ENCODE peak calls at places on chromosomes 2 and 18, in five cellular contexts. One of them, this sample, is unnamed.

GRCh38 chr2:164972216-164972615 is 16.9 kb upstream of the SLC38A11 start:
- DNase-seq in HCT116: no peak
- DNase-seq in endothelial cell of umbilical vein: no peak
- DNase-seq in HL-60: no peak
- DNase-seq in SK-N-SH: no peak
- DNase-seq in this sample: no peak

GRCh38 chr2:100142393-100142792 is at the start of gene AFF3:
- DNase-seq in HCT116: no peak
- DNase-seq in endothelial cell of umbilical vein: no peak
- DNase-seq in HL-60: peak
- DNase-seq in SK-N-SH: no peak
- DNase-seq in this sample: no peak

GRCh38 chr18:66129248-66129647 is 378.4 kb downstream of the CDH7 start:
- DNase-seq in HCT116: no peak
- DNase-seq in endothelial cell of umbilical vein: no peak
- DNase-seq in HL-60: no peak
- DNase-seq in SK-N-SH: no peak
- DNase-seq in this sample: no peak

GRCh38 chr2:105575626-105576025 is 169.1 kb upstream of the NCK2 start:
- DNase-seq in HCT116: no peak
- DNase-seq in endothelial cell of umbilical vein: no peak
- DNase-seq in HL-60: no peak
- DNase-seq in SK-N-SH: no peak
- DNase-seq in this sample: no peak

GRCh38 chr2:191228861-191229260 is 16.3 kb upstream of the MYO1B start:
- DNase-seq in HCT116: no peak
- DNase-seq in endothelial cell of umbilical vein: no peak
- DNase-seq in HL-60: no peak
- DNase-seq in SK-N-SH: no peak
- DNase-seq in this sample: no peak

GRCh38 chr2:117956036-117956791 is 57.7 kb downstream of the CCDC93 start:
- DNase-seq in HCT116: no peak
- DNase-seq in endothelial cell of umbilical vein: no peak
- DNase-seq in HL-60: no peak
- DNase-seq in SK-N-SH: no peak
- DNase-seq in this sample: no peak

GRCh38 chr2:151627368-151627767 is 106.9 kb downstream of the NEB start:
- DNase-seq in HCT116: no peak
- DNase-seq in endothelial cell of umbilical vein: no peak
- DNase-seq in HL-60: no peak
- DNase-seq in SK-N-SH: no peak
- DNase-seq in this sample: no peak

GRCh38 chr18:45957100-45957499 is 10.0 kb downstream of the EPG5 start:
- DNase-seq in HCT116: no peak
- DNase-seq in endothelial cell of umbilical vein: no peak
- DNase-seq in HL-60: no peak
- DNase-seq in SK-N-SH: no peak
- DNase-seq in this sample: no peak

GRCh38 chr2:31324000-31324633 is 90.2 kb downstream of the EHD3 start:
- DNase-seq in HCT116: no peak
- DNase-seq in endothelial cell of umbilical vein: peak
- DNase-seq in HL-60: no peak
- DNase-seq in SK-N-SH: no peak
- DNase-seq in this sample: no peak

GRCh38 chr18:70371085-70371735 is 82.4 kb downstream of the SOCS6 start:
- DNase-seq in HCT116: peak
- DNase-seq in endothelial cell of umbilical vein: no peak
- DNase-seq in HL-60: no peak
- DNase-seq in SK-N-SH: no peak
- DNase-seq in this sample: no peak

DNA sequence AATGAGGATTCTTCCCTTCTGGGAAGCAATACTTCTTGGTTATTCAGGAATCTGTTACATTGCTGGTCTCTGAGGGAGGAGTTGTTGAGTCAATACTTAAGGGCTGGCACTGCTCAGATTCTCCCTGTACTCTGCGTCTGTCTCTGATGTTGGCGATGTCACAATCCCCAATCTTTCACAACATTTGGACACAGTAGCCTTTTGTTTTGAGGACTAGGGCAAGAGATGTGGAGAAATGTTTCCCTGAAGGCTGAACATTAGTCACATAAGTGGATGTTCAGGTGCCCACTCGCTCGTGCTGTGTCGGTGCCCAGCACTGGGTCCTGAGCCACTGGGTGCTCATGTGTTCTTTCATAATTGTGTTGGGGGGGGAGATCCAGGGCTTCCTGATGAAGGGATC is 55.0 kb downstream of the MAPK4 start:
- DNase-seq in HCT116: no peak
- DNase-seq in endothelial cell of umbilical vein: no peak
- DNase-seq in HL-60: peak
- DNase-seq in SK-N-SH: no peak
- DNase-seq in this sample: no peak
- TF ChIP-seq POLR2AphosphoS5 in HCT116: no peak
- TF ChIP-seq POLR2AphosphoS5 in endothelial cell of umbilical vein: no peak
- TF ChIP-seq POLR2AphosphoS5 in HL-60: no peak
- TF ChIP-seq POLR2AphosphoS5 in SK-N-SH: no peak
- TF ChIP-seq POLR2AphosphoS5 in this sample: no peak

DNA sequence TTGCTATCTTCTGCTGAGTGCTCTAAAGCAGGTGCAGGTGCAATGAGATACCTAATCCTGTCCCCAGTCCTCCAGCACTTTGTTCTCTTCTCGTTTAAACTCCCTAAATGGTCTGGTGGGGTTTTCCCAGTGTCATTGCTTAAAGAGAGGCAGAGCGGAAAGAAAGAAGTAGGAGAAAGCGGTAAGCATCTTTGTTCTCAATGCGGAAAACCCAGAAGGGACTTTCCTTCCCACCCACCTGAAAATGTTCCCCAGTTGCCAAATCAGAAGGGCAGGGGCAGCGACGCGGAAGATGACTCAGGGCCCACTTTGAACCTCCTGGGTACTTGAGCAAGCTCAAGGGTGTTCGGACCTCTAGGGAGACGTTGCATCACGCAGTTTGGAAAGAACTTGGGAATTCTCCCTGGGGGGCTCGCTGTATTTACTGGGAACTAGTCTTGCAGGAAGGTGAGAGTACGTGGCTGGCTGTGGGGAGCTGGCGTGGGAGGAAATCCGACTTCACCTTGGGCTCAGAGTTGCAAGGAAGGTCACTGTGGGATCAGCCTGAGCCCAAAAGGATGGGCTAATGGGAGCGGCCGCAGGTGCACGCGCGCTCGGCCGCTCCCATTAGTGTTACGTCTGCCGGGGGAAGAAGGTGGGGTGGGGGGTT is 587 bp upstream of the SGPP2 start:
- DNase-seq in HCT116: no peak
- DNase-seq in endothelial cell of umbilical vein: no peak
- DNase-seq in HL-60: no peak
- DNase-seq in SK-N-SH: no peak
- DNase-seq in this sample: no peak
- TF ChIP-seq POLR2AphosphoS5 in HCT116: no peak
- TF ChIP-seq POLR2AphosphoS5 in endothelial cell of umbilical vein: no peak
- TF ChIP-seq POLR2AphosphoS5 in HL-60: no peak
- TF ChIP-seq POLR2AphosphoS5 in SK-N-SH: no peak
- TF ChIP-seq POLR2AphosphoS5 in this sample: no peak

GRCh38 chr2:179650420-179650819 is 211.0 kb downstream of the ZNF385B start:
- DNase-seq in HCT116: no peak
- DNase-seq in endothelial cell of umbilical vein: no peak
- DNase-seq in HL-60: no peak
- DNase-seq in SK-N-SH: no peak
- DNase-seq in this sample: no peak
- TF ChIP-seq POLR2AphosphoS5 in HCT116: no peak
- TF ChIP-seq POLR2AphosphoS5 in endothelial cell of umbilical vein: no peak
- TF ChIP-seq POLR2AphosphoS5 in HL-60: no peak
- TF ChIP-seq POLR2AphosphoS5 in SK-N-SH: no peak
- TF ChIP-seq POLR2AphosphoS5 in this sample: no peak

GRCh38 chr2:96116879-96117533 is 635 bp upstream of the ADRA2B start:
- DNase-seq in HCT116: no peak
- DNase-seq in endothelial cell of umbilical vein: peak
- DNase-seq in HL-60: no peak
- DNase-seq in SK-N-SH: peak
- DNase-seq in this sample: no peak

GRCh38 chr2:96114903-96115581 is 1.3 kb downstream of the ADRA2B start:
- DNase-seq in HCT116: no peak
- DNase-seq in endothelial cell of umbilical vein: no peak
- DNase-seq in HL-60: no peak
- DNase-seq in SK-N-SH: no peak
- DNase-seq in this sample: no peak

GRCh38 chr2:96115631-96116423 is 544 bp downstream of the ADRA2B start:
- DNase-seq in HCT116: no peak
- DNase-seq in endothelial cell of umbilical vein: no peak
- DNase-seq in HL-60: no peak
- DNase-seq in SK-N-SH: no peak
- DNase-seq in this sample: no peak

GRCh38 chr2:96117701-96118588 is 1.6 kb upstream of the ADRA2B start:
- DNase-seq in HCT116: no peak
- DNase-seq in endothelial cell of umbilical vein: no peak
- DNase-seq in HL-60: no peak
- DNase-seq in SK-N-SH: peak
- DNase-seq in this sample: no peak

DNA sequence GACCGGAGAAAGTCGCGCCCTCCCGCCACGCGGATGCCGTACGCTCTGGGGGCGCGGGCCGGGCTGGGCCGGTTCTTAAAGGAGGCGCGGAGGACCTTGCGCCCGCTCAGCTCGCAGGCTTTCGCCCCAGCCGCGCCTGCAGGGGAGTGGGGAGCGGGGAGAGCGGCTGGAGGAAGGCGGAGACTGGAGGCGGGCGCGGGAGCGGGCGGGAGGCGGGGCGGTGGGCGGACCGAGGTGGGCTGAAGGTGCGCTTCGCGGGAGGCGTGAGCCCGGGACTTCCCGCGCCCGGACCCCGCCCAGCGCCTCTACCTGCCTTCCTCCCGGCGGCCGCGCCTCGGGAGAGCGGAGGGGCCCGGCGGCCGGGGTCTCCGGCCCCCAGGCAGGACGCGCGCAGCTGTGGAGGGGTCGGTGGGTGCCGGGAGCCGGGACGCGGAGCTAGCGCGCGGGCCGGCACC is at the start of gene ADRA2B:
- DNase-seq in HCT116: peak
- DNase-seq in endothelial cell of umbilical vein: peak
- DNase-seq in HL-60: no peak
- DNase-seq in SK-N-SH: peak
- DNase-seq in this sample: no peak
- TF ChIP-seq POLR2AphosphoS5 in HCT116: peak
- TF ChIP-seq POLR2AphosphoS5 in endothelial cell of umbilical vein: no peak
- TF ChIP-seq POLR2AphosphoS5 in HL-60: no peak
- TF ChIP-seq POLR2AphosphoS5 in SK-N-SH: no peak
- TF ChIP-seq POLR2AphosphoS5 in this sample: no peak

DNA sequence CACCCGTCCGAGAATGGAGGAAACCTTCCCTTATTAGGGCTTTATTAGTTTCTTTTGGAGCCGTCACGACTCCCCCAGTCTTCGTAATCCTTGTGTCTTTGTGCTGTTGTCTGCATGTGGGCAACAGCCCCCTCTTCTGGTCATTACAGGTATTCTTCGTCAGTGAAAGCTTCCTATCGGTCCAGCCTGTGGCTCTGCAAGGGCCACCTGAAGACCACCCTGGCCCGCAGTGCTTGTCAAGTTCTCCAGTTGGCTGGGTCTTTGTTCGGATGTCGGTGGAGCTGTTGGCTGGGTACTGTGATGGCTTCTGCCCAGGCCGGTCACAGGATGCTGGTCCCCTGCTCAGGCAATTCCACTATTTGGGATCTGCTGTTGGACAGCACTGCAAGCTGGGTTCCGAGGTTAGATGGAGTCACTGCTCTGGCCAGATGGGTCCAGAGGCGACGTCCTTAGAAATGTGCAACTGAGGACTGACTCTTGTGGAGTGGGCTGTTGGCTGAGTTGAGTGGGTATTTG is 19.2 kb downstream of the E2F6 start:
- DNase-seq in HCT116: peak
- DNase-seq in endothelial cell of umbilical vein: peak
- DNase-seq in HL-60: peak
- DNase-seq in SK-N-SH: peak
- DNase-seq in this sample: no peak
- TF ChIP-seq POLR2AphosphoS5 in HCT116: no peak
- TF ChIP-seq POLR2AphosphoS5 in endothelial cell of umbilical vein: peak
- TF ChIP-seq POLR2AphosphoS5 in HL-60: no peak
- TF ChIP-seq POLR2AphosphoS5 in SK-N-SH: no peak
- TF ChIP-seq POLR2AphosphoS5 in this sample: no peak

GRCh38 chr2:124666976-124667375 is 641.9 kb downstream of the CNTNAP5 start:
- DNase-seq in HCT116: no peak
- DNase-seq in endothelial cell of umbilical vein: no peak
- DNase-seq in HL-60: no peak
- DNase-seq in SK-N-SH: no peak
- DNase-seq in this sample: no peak
- TF ChIP-seq POLR2AphosphoS5 in HCT116: no peak
- TF ChIP-seq POLR2AphosphoS5 in endothelial cell of umbilical vein: no peak
- TF ChIP-seq POLR2AphosphoS5 in HL-60: no peak
- TF ChIP-seq POLR2AphosphoS5 in SK-N-SH: no peak
- TF ChIP-seq POLR2AphosphoS5 in this sample: no peak

DNA sequence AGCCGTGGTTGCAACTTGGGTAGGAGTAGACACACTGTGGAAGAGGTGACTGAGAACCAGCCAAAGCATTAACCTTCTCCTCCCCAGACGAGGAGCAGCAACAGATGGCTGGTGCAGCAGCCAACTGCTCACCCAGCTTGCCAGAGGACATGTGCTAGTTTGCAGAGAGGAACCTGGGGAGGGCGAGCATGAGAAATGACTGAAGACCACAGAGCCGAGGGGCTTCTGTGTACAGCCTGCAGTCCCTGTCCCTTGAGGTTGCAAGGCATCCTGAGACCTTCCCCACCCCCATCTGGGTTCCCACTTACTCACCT is 82.2 kb downstream of the NRP2 start:
- DNase-seq in HCT116: no peak
- DNase-seq in endothelial cell of umbilical vein: no peak
- DNase-seq in HL-60: no peak
- DNase-seq in SK-N-SH: no peak
- DNase-seq in this sample: no peak
- TF ChIP-seq POLR2AphosphoS5 in HCT116: no peak
- TF ChIP-seq POLR2AphosphoS5 in endothelial cell of umbilical vein: no peak
- TF ChIP-seq POLR2AphosphoS5 in HL-60: no peak
- TF ChIP-seq POLR2AphosphoS5 in SK-N-SH: no peak
- TF ChIP-seq POLR2AphosphoS5 in this sample: no peak

DNA sequence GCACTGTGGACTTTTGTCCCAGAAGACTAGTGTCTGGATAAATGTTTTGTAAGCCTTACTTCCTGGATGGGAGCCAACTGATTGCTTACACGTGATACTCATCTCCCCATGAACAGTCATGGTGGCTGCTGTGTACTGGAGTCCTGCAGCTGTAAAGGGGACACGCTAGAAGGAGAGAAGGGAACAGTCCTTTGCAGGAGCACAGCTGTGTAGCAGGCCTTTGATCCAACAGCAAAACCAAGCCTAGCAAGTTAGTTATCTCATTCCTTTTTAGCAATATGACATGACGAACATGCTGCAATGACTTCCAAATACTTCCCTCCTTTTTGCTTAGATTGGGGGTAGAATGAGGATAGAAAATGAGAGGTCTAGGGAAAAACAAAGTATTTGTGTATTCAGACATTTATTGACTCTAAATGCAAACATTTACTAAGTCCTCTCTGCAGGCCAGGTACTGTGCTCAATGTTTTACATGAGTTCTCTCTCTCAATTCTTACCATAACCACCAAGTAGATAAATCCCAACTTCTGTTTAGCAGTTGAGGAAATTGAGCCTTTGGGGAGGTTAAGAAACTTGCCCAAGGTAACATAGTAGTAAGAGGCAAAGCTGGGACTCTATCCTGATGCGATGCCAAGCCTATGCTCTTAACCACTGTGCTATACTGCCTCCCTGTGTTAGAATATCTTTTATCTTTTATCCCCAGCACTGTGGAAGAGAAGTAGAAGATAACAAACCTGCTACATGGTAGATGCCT is 55.4 kb upstream of the CD28 start:
- DNase-seq in HCT116: peak
- DNase-seq in endothelial cell of umbilical vein: peak
- DNase-seq in HL-60: peak
- DNase-seq in SK-N-SH: peak
- DNase-seq in this sample: peak
- TF ChIP-seq POLR2AphosphoS5 in HCT116: no peak
- TF ChIP-seq POLR2AphosphoS5 in endothelial cell of umbilical vein: no peak
- TF ChIP-seq POLR2AphosphoS5 in HL-60: no peak
- TF ChIP-seq POLR2AphosphoS5 in SK-N-SH: no peak
- TF ChIP-seq POLR2AphosphoS5 in this sample: no peak